ENCODE peak calls at places on chromosomes 13 and 19, in ten cellular contexts. Y, Z, U, L, H, M, X, W, J and I are unnamed samples.

GRCh38 chr13:105991622-105992254 is 543.7 kb downstream of the EFNB2 start:
- DNase-seq in X (peak; percentile 82), Y (no peak), J (no peak), W (peak; percentile 26), Z (no peak), U (peak; percentile 91), H (peak; percentile 95), M (no peak), L (no peak), I (no peak)

GRCh38 chr19:43754312-43754561 is 525 bp downstream of the SMG9 start:
- DNase-seq in W (no peak), J (no peak), Y (no peak), L (no peak), U (no peak), X (no peak), Z (no peak), H (no peak), M (no peak), I (no peak)

GRCh38 chr13:112453874-112454647 is 77.9 kb downstream of the SPACA7 start:
- DNase-seq in U (no peak), J (no peak), Z (no peak), H (no peak), W (no peak), L (no peak), Y (no peak), X (no peak), M (no peak), I (no peak)

GRCh38 chr13:47611664-47612288 is 389.3 kb downstream of the SUCLA2 start:
- DNase-seq in M (no peak), J (no peak), Z (no peak), W (no peak), H (no peak), U (no peak), Y (no peak), L (no peak), X (no peak), I (no peak)

GRCh38 chr13:25171517-25172302 is at the start of gene AMER2:
- DNase-seq in W (no peak), H (no peak), X (peak; percentile 38), Y (no peak), L (no peak), U (no peak), J (peak; percentile 57), M (no peak), Z (no peak), I (no peak)

GRCh38 chr19:46373573-46374359 is 26.9 kb downstream of the PPP5C start:
- DNase-seq in Y (no peak), X (no peak), L (no peak), U (peak; percentile 99), J (peak; percentile 20), H (peak; percentile 98), M (peak; percentile 86), W (no peak), Z (no peak), I (no peak)

GRCh38 chr19:45405435-45406164 is 731 bp upstream of the PPP1R13L start:
- DNase-seq in J (peak; percentile 69), L (peak; percentile 90), W (peak; percentile 71), M (peak; percentile 95), U (peak; percentile 92), Z (peak; percentile 83), X (peak; percentile 92), H (peak; percentile 95), Y (peak; percentile 94), I (peak; percentile 74)

GRCh38 chr13:64154514-64154913 is 2738.9 kb upstream of the PCDH20 start:
- DNase-seq in J (no peak), W (no peak), X (peak; percentile 38), Y (no peak), L (no peak), Z (no peak), U (no peak), H (no peak), M (no peak), I (no peak)

GRCh38 chr19:39846176-39846677 is at the start of gene FBL:
- DNase-seq in W (peak; percentile 90), H (peak; percentile 90), U (peak; percentile 94), M (peak; percentile 98), Y (peak; percentile 96), J (peak; percentile 88), X (peak; percentile 94), L (peak; percentile 98), Z (peak; percentile 95), I (peak; percentile 92)

GRCh38 chr19:39846678-39847486 is 703 bp upstream of the FBL start:
- DNase-seq in H (no peak), L (peak; percentile 44), J (no peak), U (no peak), Y (no peak), Z (no peak), M (no peak), W (no peak), X (peak; percentile 18), I (no peak)

GRCh38 chr19:39843919-39844793 is 2.0 kb downstream of the FBL start:
- DNase-seq in W (no peak), L (no peak), H (no peak), J (no peak), Y (peak; percentile 66), M (no peak), Z (peak; percentile 45), U (no peak), X (peak; percentile 61), I (no peak)

GRCh38 chr19:39845172-39845571 is 1.0 kb downstream of the FBL start:
- DNase-seq in Z (no peak), U (no peak), Y (peak; percentile 34), W (no peak), J (no peak), L (no peak), X (no peak), M (no peak), H (no peak), I (no peak)

DNA sequence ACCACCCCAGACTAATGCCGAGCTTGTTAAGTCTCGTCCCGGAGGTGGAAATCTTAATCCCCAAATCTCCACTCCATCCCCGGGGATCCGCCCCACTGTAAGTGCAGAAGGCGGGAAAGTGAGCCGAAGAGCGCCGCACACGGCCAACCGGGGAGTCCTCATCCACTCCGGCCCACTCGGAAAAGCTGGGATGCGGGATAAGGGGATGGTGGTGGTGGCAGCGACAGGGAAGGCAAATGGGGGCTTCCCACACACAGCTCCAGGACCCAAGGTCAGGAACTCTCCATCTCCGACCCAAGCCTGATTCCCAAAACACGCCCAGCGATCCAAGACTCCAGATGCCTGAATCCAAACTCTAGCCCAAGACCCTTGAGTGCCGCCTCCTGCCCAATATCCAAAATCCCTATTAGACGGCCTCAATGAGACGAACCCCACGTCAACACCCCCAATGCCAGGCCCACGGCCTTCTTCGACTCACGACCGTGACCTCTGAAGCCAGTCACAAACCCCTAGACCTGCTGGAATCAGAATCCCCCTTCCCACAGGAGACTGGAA is 481 bp downstream of the FBL start:
- DNase-seq in H (no peak), J (no peak), W (no peak), X (peak; percentile 31), U (no peak), Z (no peak), M (no peak), L (peak; percentile 65), Y (peak; percentile 33), I (no peak)
- H3K4me1 ChIP-seq in H (peaks cover 12% of the 10 kb centered on the region), J (peaks cover 20% of the 10 kb centered on the region), W (peaks cover 52% of the 10 kb centered on the region), X (peaks cover 34% of the 10 kb centered on the region), U (peaks cover 6% of the 10 kb centered on the region), Z (peaks cover 48% of the 10 kb centered on the region), M (no peaks in the 10 kb centered on the region), L (peaks cover 25% of the 10 kb centered on the region), Y (peaks cover 33% of the 10 kb centered on the region), I (peaks cover 28% of the 10 kb centered on the region)

DNA sequence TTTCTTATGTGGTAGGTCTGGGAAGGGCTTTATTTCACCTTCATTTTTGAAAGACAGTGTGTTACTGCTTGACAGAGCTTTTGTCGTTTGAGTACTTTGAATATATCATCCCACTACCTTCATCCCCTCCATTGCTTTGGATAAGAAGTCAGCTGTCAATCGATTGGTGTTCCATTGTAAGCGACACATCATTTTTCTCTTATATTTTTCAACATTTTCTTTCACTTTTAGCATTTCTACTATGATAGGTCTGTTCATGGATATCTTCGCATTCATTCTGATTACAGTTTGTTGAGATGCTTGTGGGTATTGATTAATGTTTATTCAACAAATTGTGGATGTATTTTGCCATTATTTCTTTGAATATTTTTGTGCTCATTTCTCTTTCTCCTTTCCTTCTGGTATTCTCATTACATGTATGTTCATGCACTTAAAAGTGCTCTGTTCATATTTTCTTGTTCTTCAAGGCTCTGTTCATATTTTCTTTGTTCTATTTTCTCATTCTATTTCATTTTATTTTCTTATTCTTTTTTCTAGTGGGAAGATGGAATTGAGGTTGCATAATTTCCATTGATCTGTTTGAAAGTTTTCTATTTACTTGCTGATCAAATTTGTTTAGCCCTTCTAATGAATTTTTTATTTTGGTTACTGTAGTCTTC is 29.2 kb downstream of the ZNF546 start:
- DNase-seq in H (no peak), J (no peak), Z (no peak), U (no peak), X (no peak), Y (no peak), M (no peak), L (peak; percentile 19), W (no peak), I (no peak)
- H3K9me3 ChIP-seq in H (peaks cover 99% of the 10 kb centered on the region), J (peaks cover 25% of the 10 kb centered on the region), Z (peaks cover 57% of the 10 kb centered on the region), U (peaks cover 6% of the 10 kb centered on the region), X (no peaks in the 10 kb centered on the region), Y (peaks cover 32% of the 10 kb centered on the region), M (peaks cover 21% of the 10 kb centered on the region), L (peaks cover 12% of the 10 kb centered on the region), W (peaks cover 98% of the 10 kb centered on the region), I (peaks cover 58% of the 10 kb centered on the region)

GRCh38 chr13:73109288-73109899 is 50.6 kb downstream of the KLF5 start:
- DNase-seq in W (no peak), L (no peak), Z (no peak), H (no peak), M (no peak), Y (no peak), U (no peak), J (no peak), X (no peak), I (no peak)

GRCh38 chr13:73107970-73108369 is 49.2 kb downstream of the KLF5 start:
- DNase-seq in H (no peak), L (no peak), Z (no peak), X (no peak), M (no peak), J (no peak), Y (no peak), U (no peak), W (no peak), I (no peak)

GRCh38 chr13:73109969-73110368 is 51.2 kb downstream of the KLF5 start:
- DNase-seq in M (no peak), L (no peak), U (no peak), X (no peak), W (no peak), Y (no peak), H (no peak), J (no peak), Z (no peak), I (no peak)

GRCh38 chr13:73107459-73107858 is 48.7 kb downstream of the KLF5 start:
- DNase-seq in H (no peak), Y (no peak), J (no peak), W (no peak), U (no peak), M (no peak), X (no peak), Z (no peak), L (no peak), I (no peak)

DNA sequence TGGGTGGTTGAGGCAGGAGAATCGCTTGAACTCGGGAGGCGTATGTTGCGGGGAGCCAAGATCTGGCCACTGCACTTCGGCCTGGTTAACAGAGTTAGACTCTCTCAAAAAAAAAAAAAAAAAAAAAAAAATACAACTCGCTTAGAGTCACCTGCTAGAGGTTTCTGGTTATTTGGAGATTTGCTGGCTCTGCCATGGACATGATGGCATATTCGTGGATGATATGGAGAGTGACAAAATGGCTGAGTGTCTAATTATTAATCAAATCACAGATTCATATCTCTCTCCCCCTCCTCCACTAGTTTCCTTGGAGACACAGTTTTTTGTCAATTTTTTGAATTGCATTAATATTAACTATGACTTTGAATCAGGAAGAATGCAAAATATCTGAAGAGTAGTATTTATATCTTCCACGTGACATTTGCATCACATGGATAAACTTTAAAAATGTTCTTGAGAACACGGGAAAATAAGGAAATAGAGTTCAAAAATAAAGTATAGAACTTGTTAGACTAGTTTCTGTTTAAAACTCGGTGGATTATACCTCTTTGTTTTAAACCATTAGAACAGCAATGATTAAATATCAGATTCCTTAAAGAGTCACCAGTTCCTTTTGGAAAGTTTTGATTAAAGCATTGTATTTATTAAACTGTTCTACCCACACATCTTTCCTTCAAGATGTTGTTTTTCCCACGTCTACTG is 47.9 kb downstream of the KLF5 start:
- DNase-seq in Y (no peak), L (no peak), X (no peak), M (no peak), Z (no peak), W (no peak), H (no peak), U (no peak), J (no peak), I (no peak)
- H3K27ac ChIP-seq in Y (no peak overlapping the region), L (no peak overlapping the region), X (no peak overlapping the region), M (no peak overlapping the region), Z (no peak overlapping the region), W (no peak overlapping the region), H (no peak overlapping the region), U (no peak overlapping the region), J (no peak overlapping the region), I (no peak overlapping the region)

DNA sequence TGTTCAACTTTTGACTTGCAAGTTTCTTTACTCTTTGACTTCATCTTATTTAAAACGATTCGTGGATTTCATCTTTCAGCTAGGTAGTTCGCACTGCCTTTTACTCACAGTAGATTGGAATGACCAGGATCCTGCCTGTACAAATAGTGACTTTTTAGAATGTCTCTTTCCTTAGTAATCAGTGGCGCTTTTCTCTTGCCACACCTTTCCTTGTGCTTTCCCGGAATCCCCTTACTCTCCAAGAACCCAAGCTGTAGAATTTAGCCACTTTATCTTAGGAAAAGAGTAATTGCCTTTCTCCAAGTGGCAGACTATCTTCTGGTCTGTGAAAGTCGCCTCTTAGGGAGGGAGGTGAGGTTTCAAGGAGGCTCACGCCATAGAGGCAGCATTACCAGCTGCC is 123.4 kb downstream of the LMO7 start:
- DNase-seq in H (no peak), J (no peak), L (no peak), Y (no peak), X (no peak), U (no peak), W (no peak), M (no peak), Z (no peak), I (no peak)
- H3K4me1 ChIP-seq in H (no peaks in the 10 kb centered on the region), J (no peaks in the 10 kb centered on the region), L (no peaks in the 10 kb centered on the region), Y (no peaks in the 10 kb centered on the region), X (peaks cover 5% of the 10 kb centered on the region), U (no peaks in the 10 kb centered on the region), W (peaks cover 14% of the 10 kb centered on the region), M (peaks cover 8% of the 10 kb centered on the region), Z (peaks cover 29% of the 10 kb centered on the region), I (peaks cover 22% of the 10 kb centered on the region)